ENCODE peak calls at places on chromosomes 12 and 14, in seven cellular contexts. Y, O, P, U, F, H and E are unnamed samples.

GRCh38 chr14:42548349-42548748 is 941.7 kb downstream of the LRFN5 start:
- DNase-seq in P (no peak), Y (no peak), H (no peak), F (no peak), U (no peak), O (no peak), E (no peak)

GRCh38 chr14:35715079-35715478 is 94.0 kb downstream of the RALGAPA1 start:
- DNase-seq in P (no peak), H (no peak), U (no peak), O (no peak), Y (no peak), F (no peak), E (no peak)

GRCh38 chr12:124289634-124290600 is 5.0 kb upstream of the RFLNA start:
- DNase-seq in U (no peak), F (no peak), O (no peak), P (no peak), Y (no peak), H (no peak), E (no peak)

GRCh38 chr14:99590746-99591555 is 13.1 kb downstream of the CCDC85C start:
- DNase-seq in Y (no peak), P (no peak), F (no peak), U (no peak), O (no peak), H (no peak), E (peak; percentile 47)

GRCh38 chr12:90908465-90908864 is 46.5 kb downstream of the CCER1 start:
- DNase-seq in F (no peak), P (no peak), O (no peak), U (no peak), Y (no peak), H (no peak), E (no peak)

GRCh38 chr14:21226467-21226866 is 42.8 kb downstream of the HNRNPC start:
- DNase-seq in F (no peak), Y (no peak), P (no peak), O (no peak), U (no peak), H (no peak), E (no peak)

GRCh38 chr14:99517046-99517642 is 35.9 kb downstream of the CCNK start:
- DNase-seq in P (no peak), U (no peak), H (no peak), Y (no peak), O (peak; percentile 7), F (peak; percentile 29), E (no peak)

GRCh38 chr12:50929831-50930230 is 22.5 kb upstream of the HIGD1C start:
- DNase-seq in Y (no peak), U (no peak), H (no peak), O (no peak), P (no peak), F (no peak), E (no peak)

GRCh38 chr12:48997719-48998496 is 1.3 kb downstream of the DDN start:
- DNase-seq in Y (no peak), P (no peak), U (no peak), O (peak; percentile 42), H (peak; percentile 30), F (no peak), E (no peak)

GRCh38 chr12:17550011-17550410 is 540.0 kb downstream of the RERGL start:
- DNase-seq in F (no peak), O (no peak), Y (no peak), H (no peak), U (no peak), P (no peak), E (no peak)

GRCh38 chr14:57865450-57866198 is at the start of gene SLC35F4:
- DNase-seq in F (no peak), H (no peak), O (peak; percentile 34), Y (peak; percentile 85), P (no peak), U (no peak), E (no peak)

GRCh38 chr12:126481688-126482087 is 1416.5 kb downstream of the AACS start:
- DNase-seq in O (no peak), P (no peak), F (no peak), U (no peak), H (no peak), Y (no peak), E (no peak)

GRCh38 chr12:104010800-104011199 is 39.2 kb downstream of the GLT8D2 start:
- DNase-seq in O (no peak), Y (no peak), H (no peak), P (no peak), U (no peak), F (no peak), E (no peak)

GRCh38 chr12:111435661-111436201 is 30.0 kb downstream of the SH2B3 start:
- DNase-seq in O (no peak), F (no peak), U (no peak), H (peak; percentile 42), P (no peak), Y (no peak), E (no peak)

GRCh38 chr12:130573235-130573634 is 142.9 kb downstream of the RIMBP2 start:
- DNase-seq in Y (no peak), U (no peak), P (no peak), H (no peak), O (no peak), F (no peak), E (no peak)

GRCh38 chr14:94628578-94628977 is 16.4 kb downstream of the SERPINA3 start:
- DNase-seq in P (no peak), U (no peak), F (no peak), H (no peak), O (no peak), Y (no peak), E (no peak)

GRCh38 chr14:32201196-32201815 is 539 bp upstream of the RNU6-7 start:
- DNase-seq in U (peak; percentile 98), F (peak; percentile 75), H (peak; percentile 69), O (peak; percentile 96), P (peak; percentile 73), Y (peak; percentile 95), E (peak; percentile 71)

GRCh38 chr14:21136024-21136423 is 19.8 kb downstream of the OR5AU1 start:
- DNase-seq in Y (peak; percentile 19), H (no peak), O (no peak), F (no peak), U (peak; percentile 35), P (no peak), E (no peak)

GRCh38 chr14:85357120-85357519 is 172.8 kb upstream of the FLRT2 start:
- DNase-seq in H (no peak), P (no peak), O (no peak), F (no peak), Y (no peak), U (no peak), E (no peak)

GRCh38 chr14:68784995-68785816 is 7.7 kb downstream of the ZFP36L1 start:
- DNase-seq in U (no peak), O (no peak), F (peak; percentile 30), H (no peak), P (peak; percentile 63), Y (no peak), E (no peak)

GRCh38 chr14:100286484-100287191 is 19.6 kb downstream of the SLC25A29 start:
- DNase-seq in U (no peak), P (no peak), O (no peak), H (no peak), F (no peak), Y (no peak), E (no peak)

GRCh38 chr12:109607618-109608017 is 34.0 kb downstream of the MVK start:
- DNase-seq in O (no peak), U (no peak), F (no peak), H (no peak), Y (no peak), P (no peak), E (no peak)
- H3K27ac ChIP-seq in O (no peak overlapping the region), U (no peak overlapping the region), F (peak overlapping the region; percentile 93), H (no peak overlapping the region), Y (no peak overlapping the region), P (no peak overlapping the region), E (peak overlapping the region; percentile 52)

GRCh38 chr12:57751788-57752667 is at the start of gene CDK4:
- DNase-seq in Y (peak; percentile 100), U (peak; percentile 99), F (peak; percentile 100), H (peak; percentile 97), O (peak; percentile 100), P (peak; percentile 100), E (peak; percentile 100)

GRCh38 chr12:57753938-57754337 is 965 bp upstream of the MARCHF9 start:
- DNase-seq in H (no peak), Y (no peak), O (no peak), U (no peak), P (no peak), F (no peak), E (no peak)

GRCh38 chr12:57750561-57751431 is 1.3 kb downstream of the CDK4 start:
- DNase-seq in F (no peak), P (no peak), U (no peak), H (no peak), Y (no peak), O (no peak), E (no peak)

GRCh38 chr12:57751432-57751787 is 700 bp downstream of the CDK4 start:
- DNase-seq in O (no peak), Y (no peak), U (no peak), F (no peak), P (no peak), H (no peak), E (no peak)

GRCh38 chr12:57752668-57753000 is 524 bp upstream of the CDK4 start:
- DNase-seq in H (no peak), O (no peak), P (no peak), Y (no peak), U (no peak), F (no peak), E (no peak)
- H3K27ac ChIP-seq in H (peak overlapping the region; percentile 84), O (peak overlapping the region; percentile 82), P (peak overlapping the region; percentile 93), Y (no peak overlapping the region), U (peak overlapping the region; percentile 30), F (peak overlapping the region; percentile 84), E (peak overlapping the region; percentile 62)

GRCh38 chr12:11650279-11650696 is 814 bp downstream of the ETV6 start:
- DNase-seq in P (no peak), O (no peak), Y (no peak), H (no peak), U (no peak), F (no peak), E (no peak)
- H3K27ac ChIP-seq in P (peak overlapping the region; percentile 95), O (peak overlapping the region; percentile 71), Y (peak overlapping the region; percentile 100), H (peak overlapping the region; percentile 67), U (peak overlapping the region; percentile 65), F (peak overlapping the region; percentile 98), E (peak overlapping the region; percentile 82)

GRCh38 chr12:27554003-27554402 is 30.0 kb downstream of the PPFIBP1 start:
- DNase-seq in F (no peak), Y (peak; percentile 45), H (no peak), U (no peak), P (no peak), O (peak; percentile 26), E (no peak)
- H3K27ac ChIP-seq in F (peak overlapping the region; percentile 99), Y (no peak overlapping the region), H (no peak overlapping the region), U (no peak overlapping the region), P (peak overlapping the region; percentile 80), O (no peak overlapping the region), E (peak overlapping the region; percentile 95)

DNA sequence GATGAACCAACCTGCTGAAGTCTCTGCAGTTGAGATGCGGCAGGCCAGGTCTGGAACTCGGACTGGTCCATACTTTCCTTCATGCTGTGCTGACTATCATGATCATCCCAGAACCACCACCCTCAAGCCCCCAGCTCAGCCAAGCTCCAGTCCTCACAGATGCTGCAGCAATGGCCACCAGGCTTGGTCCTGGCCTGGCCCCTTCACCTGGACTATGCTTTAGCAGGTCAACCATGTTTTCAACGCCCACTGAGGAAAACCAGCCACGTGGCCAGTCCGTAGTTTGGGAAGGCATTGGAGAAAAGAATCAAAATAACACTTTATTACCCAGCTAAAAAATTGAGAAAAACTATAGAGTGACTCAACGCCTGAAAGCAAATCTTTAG is 1.4 kb downstream of the GPR68 start:
- DNase-seq in P (no peak), H (no peak), Y (no peak), F (no peak), O (no peak), U (no peak), E (no peak)
- H3K27ac ChIP-seq in P (no peak overlapping the region), H (peak overlapping the region; percentile 68), Y (no peak overlapping the region), F (no peak overlapping the region), O (no peak overlapping the region), U (no peak overlapping the region), E (no peak overlapping the region)

GRCh38 chr12:63151061-63151897 is at the start of gene AVPR1A:
- DNase-seq in F (no peak), P (no peak), O (peak; percentile 9), U (no peak), H (no peak), Y (peak; percentile 45), E (no peak)
- H3K27ac ChIP-seq in F (no peak within 1 kb of the TSS), P (peak within 1 kb of the TSS; percentile 43), O (no peak within 1 kb of the TSS), U (no peak within 1 kb of the TSS), H (no peak within 1 kb of the TSS), Y (no peak within 1 kb of the TSS), E (no peak within 1 kb of the TSS)